ENCODE peak calls at places on chromosomes 6 and 20, in ten cellular contexts. Y is transverse colon, M is adrenal gland, T is psoas muscle, N is body of pancreas, H is K562, V is tibial nerve, K is esophagus squamous epithelium, Q is WERI-Rb-1, D is mammary epithelial cell. L is an unnamed sample.

GRCh38 chr6:26295691-26296555 is 69.1 kb upstream of the BTN3A2 start:
- DNase-seq in Y (peak; percentile 27), M (peak; percentile 32), T (peak; percentile 65), N (no peak), H (peak; percentile 75), V (no peak), K (no peak), Q (no peak), D (peak; percentile 91), L (no peak)

GRCh38 chr20:63320041-63320511 is 27.1 kb downstream of the COL20A1 start:
- DNase-seq in Y (no peak), M (no peak), T (peak; percentile 28), N (no peak), H (no peak), V (no peak), K (no peak), Q (no peak), D (no peak), L (no peak)

GRCh38 chr6:48628316-48628715 is 517.3 kb upstream of the PTCHD4 start:
- DNase-seq in Y (no peak), M (no peak), T (no peak), N (no peak), H (no peak), V (no peak), K (no peak), Q (no peak), D (no peak), L (peak; percentile 39)

GRCh38 chr6:37137201-37137880 is 32.6 kb upstream of the PIM1 start:
- DNase-seq in Y (no peak), M (no peak), T (no peak), N (no peak), H (no peak), V (no peak), K (no peak), Q (no peak), D (peak; percentile 96), L (peak; percentile 98)

GRCh38 chr6:150471276-150471675 is 102.5 kb downstream of the IYD start:
- DNase-seq in Y (no peak), M (no peak), T (no peak), N (no peak), H (no peak), V (no peak), K (no peak), Q (no peak), D (peak; percentile 65), L (no peak)

GRCh38 chr20:45835230-45836224 is 1.9 kb downstream of the SNX21 start:
- DNase-seq in Y (peak; percentile 20), M (peak; percentile 83), T (peak; percentile 89), N (no peak), H (peak; percentile 82), V (no peak), K (no peak), Q (no peak), D (no peak), L (peak; percentile 60)

GRCh38 chr6:162251257-162251656 is 476.3 kb downstream of the PRKN start:
- DNase-seq in Y (no peak), M (no peak), T (no peak), N (peak; percentile 52), H (no peak), V (no peak), K (no peak), Q (peak; percentile 18), D (no peak), L (no peak)

GRCh38 chr6:33248643-33248931 is 23.1 kb downstream of the VPS52 start:
- DNase-seq in Y (no peak), M (no peak), T (no peak), N (no peak), H (no peak), V (no peak), K (peak; percentile 60), Q (no peak), D (no peak), L (no peak)

GRCh38 chr6:81767163-81768000 is 14.9 kb upstream of the TENT5A start:
- DNase-seq in Y (peak; percentile 33), M (no peak), T (no peak), N (no peak), H (no peak), V (no peak), K (no peak), Q (no peak), D (peak; percentile 5), L (peak; percentile 93)

GRCh38 chr6:116932496-116932895 is 55.5 kb downstream of the RFX6 start:
- DNase-seq in Y (no peak), M (no peak), T (no peak), N (no peak), H (no peak), V (no peak), K (no peak), Q (no peak), D (no peak), L (no peak)

GRCh38 chr6:1396952-1397868 is 7.8 kb downstream of the FOXF2 start:
- DNase-seq in Y (peak; percentile 76), M (peak; percentile 53), T (peak; percentile 77), N (peak; percentile 75), H (peak; percentile 87), V (peak; percentile 48), K (no peak), Q (peak; percentile 81), D (peak; percentile 46), L (peak; percentile 82)

DNA sequence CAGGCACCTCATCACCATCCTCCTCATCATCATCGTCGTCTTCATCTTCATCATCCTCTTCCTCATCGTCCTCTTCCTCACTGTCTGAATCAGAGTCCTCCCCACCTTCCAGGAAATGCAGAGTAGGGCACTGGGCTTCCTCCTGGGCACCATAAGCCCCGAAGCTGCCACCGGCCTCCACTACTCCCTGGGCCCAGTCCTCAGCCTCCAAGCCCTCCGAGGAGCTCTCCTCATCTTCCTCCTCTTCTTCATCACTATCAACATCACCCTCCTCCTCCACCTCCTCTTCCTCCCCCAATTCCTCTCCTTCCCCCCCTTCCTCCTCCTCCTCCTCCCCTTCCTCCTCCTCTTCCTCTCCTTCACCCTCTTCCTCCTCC is 1.7 kb downstream of the CENPB start:
- DNase-seq in Y (no peak), M (no peak), T (peak; percentile 32), N (no peak), H (no peak), V (no peak), K (no peak), Q (no peak), D (no peak), L (no peak)
- H3K4me3 ChIP-seq in Y (no peak overlapping the region), M (no peak overlapping the region), T (peak overlapping the region; percentile 79), N (no peak overlapping the region), H (peak overlapping the region; percentile 58), V (peak overlapping the region; percentile 68), K (peak overlapping the region; percentile 87), Q (no peak overlapping the region), D (no peak overlapping the region), L (peak overlapping the region; percentile 71)

GRCh38 chr6:108559097-108559883 is 1.4 kb upstream of the FOXO3 start:
- DNase-seq in Y (peak; percentile 91), M (peak; percentile 91), T (peak; percentile 95), N (peak; percentile 90), H (peak; percentile 78), V (peak; percentile 84), K (peak; percentile 66), Q (peak; percentile 83), D (peak; percentile 82), L (no peak)

GRCh38 chr6:108559884-108560462 is 744 bp upstream of the FOXO3 start:
- DNase-seq in Y (peak; percentile 69), M (peak; percentile 82), T (peak; percentile 90), N (peak; percentile 70), H (peak; percentile 46), V (peak; percentile 47), K (no peak), Q (peak; percentile 76), D (peak; percentile 75), L (no peak)

GRCh38 chr6:108562503-108562993 is 1.8 kb downstream of the FOXO3 start:
- DNase-seq in Y (peak; percentile 65), M (peak; percentile 35), T (peak; percentile 80), N (peak; percentile 84), H (peak; percentile 33), V (peak; percentile 68), K (no peak), Q (peak; percentile 72), D (peak; percentile 90), L (no peak)

GRCh38 chr6:108561742-108562502 is 1.2 kb downstream of the FOXO3 start:
- DNase-seq in Y (peak; percentile 27), M (peak; percentile 22), T (peak; percentile 71), N (peak; percentile 37), H (no peak), V (no peak), K (no peak), Q (peak; percentile 23), D (peak; percentile 62), L (no peak)

DNA sequence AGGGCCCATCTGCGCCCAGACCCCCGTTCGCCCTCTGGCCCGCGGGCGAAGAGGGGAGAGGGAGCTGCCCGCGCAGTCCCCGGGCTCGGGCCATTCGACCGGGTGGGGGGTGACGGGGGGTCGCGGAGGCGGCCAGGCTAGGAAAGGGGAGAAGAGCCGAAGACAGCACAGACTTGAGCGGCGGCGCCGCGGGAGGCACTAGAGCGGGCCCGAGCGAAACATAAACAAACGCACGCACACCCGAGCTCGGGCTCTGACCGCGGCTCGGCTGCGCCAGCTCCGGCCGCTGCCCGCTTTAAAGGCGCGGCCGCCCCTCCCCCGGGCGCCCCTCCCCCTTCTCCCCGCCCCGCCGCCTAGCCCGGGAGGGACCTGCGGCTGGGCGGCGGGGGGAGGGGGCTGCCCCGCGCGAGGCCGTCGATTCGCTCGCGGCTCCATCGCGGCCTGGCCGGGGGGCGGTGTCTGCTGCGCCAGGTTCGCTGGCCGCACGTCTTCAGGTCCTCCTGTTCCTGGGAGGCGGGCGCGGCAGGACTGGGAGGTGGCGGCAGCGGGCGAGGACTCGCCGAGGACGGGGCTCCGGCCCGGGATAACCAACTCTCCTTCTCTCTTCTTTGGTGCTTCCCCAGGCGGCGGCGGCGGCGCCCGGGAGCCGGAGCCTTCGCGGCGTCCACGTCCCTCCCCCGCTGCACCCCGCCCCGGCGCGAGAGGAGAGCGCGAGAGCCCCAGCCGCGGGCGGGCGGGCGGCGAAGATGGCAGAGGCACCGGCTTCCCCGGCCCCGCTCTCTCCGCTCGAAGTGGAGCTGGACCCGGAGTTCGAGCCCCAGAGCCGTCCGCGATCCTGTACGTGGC is at the start of gene FOXO3:
- DNase-seq in Y (peak; percentile 95), M (peak; percentile 91), T (peak; percentile 96), N (peak; percentile 96), H (peak; percentile 84), V (peak; percentile 88), K (peak; percentile 36), Q (peak; percentile 88), D (peak; percentile 92), L (no peak)
- TF ChIP-seq CTCF in Y (no peak), M (no peak), T (no peak), N (no peak), H (no peak), V (no peak), K (no peak), Q (no peak), D (no peak), L (peak; percentile 13)

DNA sequence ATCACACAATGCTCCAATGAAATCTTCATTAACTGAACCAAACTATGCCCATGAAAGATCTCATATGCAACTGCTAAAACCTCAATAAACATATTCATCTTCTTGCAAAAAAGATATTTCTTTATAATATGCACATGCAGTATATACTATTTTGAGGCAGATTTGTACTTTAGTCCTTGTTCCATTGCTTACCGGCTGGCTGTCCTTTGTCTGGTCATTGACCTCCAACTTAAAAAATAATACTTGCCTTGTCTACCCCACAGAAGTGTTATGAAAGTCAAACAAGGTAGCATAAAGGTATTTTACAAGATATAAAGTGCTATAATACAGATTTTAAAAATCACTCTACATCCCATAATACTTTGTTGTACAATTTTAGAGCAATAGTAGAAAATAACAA is 88.3 kb downstream of the ATG5 start:
- DNase-seq in Y (no peak), M (no peak), T (no peak), N (no peak), H (no peak), V (no peak), K (no peak), Q (no peak), D (no peak), L (no peak)
- H3K36me3 ChIP-seq in Y (no peaks in the 10 kb centered on the region), M (no peaks in the 10 kb centered on the region), T (no peaks in the 10 kb centered on the region), N (no peaks in the 10 kb centered on the region), H (peaks cover 14% of the 10 kb centered on the region), V (no peaks in the 10 kb centered on the region), K (peaks cover 26% of the 10 kb centered on the region), Q (no peaks in the 10 kb centered on the region), D (peaks cover 4% of the 10 kb centered on the region), L (no peaks in the 10 kb centered on the region)

GRCh38 chr20:8133816-8134451 is 1.9 kb downstream of the PLCB1 start:
- DNase-seq in Y (no peak), M (no peak), T (no peak), N (no peak), H (no peak), V (no peak), K (no peak), Q (peak; percentile 13), D (no peak), L (no peak)
- H3K4me3 ChIP-seq in Y (peak overlapping the region; percentile 66), M (no peak overlapping the region), T (peak overlapping the region; percentile 90), N (peak overlapping the region; percentile 73), H (no peak overlapping the region), V (no peak overlapping the region), K (peak overlapping the region; percentile 85), Q (no peak overlapping the region), D (no peak overlapping the region), L (no peak overlapping the region)